ENCODE peak calls at places on chromosomes 12 and 14, in seven cellular contexts. One of them, this sample, is unnamed.

GRCh38 chr12:100458191-100458590 is 15.5 kb upstream of the NR1H4 start:
- DNase-seq in fibroblast of pulmonary artery: no peak
- DNase-seq in IMR-90: no peak
- DNase-seq in GM06990: no peak
- DNase-seq in CD8-positive, alpha-beta T cell: no peak
- DNase-seq in GM20000: no peak
- DNase-seq in cardiac fibroblast: no peak
- DNase-seq in this sample: no peak

GRCh38 chr12:106267535-106267934 is 19.7 kb upstream of the CKAP4 start:
- DNase-seq in fibroblast of pulmonary artery: no peak
- DNase-seq in IMR-90: no peak
- DNase-seq in GM06990: no peak
- DNase-seq in CD8-positive, alpha-beta T cell: no peak
- DNase-seq in GM20000: no peak
- DNase-seq in cardiac fibroblast: no peak
- DNase-seq in this sample: no peak

GRCh38 chr12:14691560-14691959 is 4.8 kb downstream of the GUCY2C start:
- DNase-seq in fibroblast of pulmonary artery: no peak
- DNase-seq in IMR-90: no peak
- DNase-seq in GM06990: no peak
- DNase-seq in CD8-positive, alpha-beta T cell: no peak
- DNase-seq in GM20000: no peak
- DNase-seq in cardiac fibroblast: no peak
- DNase-seq in this sample: no peak

GRCh38 chr14:100727565-100728240 is 1.0 kb downstream of the DLK1 start:
- DNase-seq in fibroblast of pulmonary artery: no peak
- DNase-seq in IMR-90: no peak
- DNase-seq in GM06990: no peak
- DNase-seq in CD8-positive, alpha-beta T cell: no peak
- DNase-seq in GM20000: no peak
- DNase-seq in cardiac fibroblast: no peak
- DNase-seq in this sample: no peak

GRCh38 chr14:93133476-93133875 is 17.8 kb upstream of the ITPK1 start:
- DNase-seq in fibroblast of pulmonary artery: peak; percentile 89
- DNase-seq in IMR-90: peak; percentile 33
- DNase-seq in GM06990: no peak
- DNase-seq in CD8-positive, alpha-beta T cell: no peak
- DNase-seq in GM20000: no peak
- DNase-seq in cardiac fibroblast: peak; percentile 83
- DNase-seq in this sample: no peak

GRCh38 chr12:20274008-20274407 is 94.3 kb upstream of the PDE3A start:
- DNase-seq in fibroblast of pulmonary artery: no peak
- DNase-seq in IMR-90: no peak
- DNase-seq in GM06990: no peak
- DNase-seq in CD8-positive, alpha-beta T cell: no peak
- DNase-seq in GM20000: no peak
- DNase-seq in cardiac fibroblast: no peak
- DNase-seq in this sample: no peak

GRCh38 chr12:11202811-11203210 is 16.1 kb upstream of the TAS2R42 start:
- DNase-seq in fibroblast of pulmonary artery: peak; percentile 11
- DNase-seq in IMR-90: no peak
- DNase-seq in GM06990: no peak
- DNase-seq in CD8-positive, alpha-beta T cell: no peak
- DNase-seq in GM20000: no peak
- DNase-seq in cardiac fibroblast: peak; percentile 32
- DNase-seq in this sample: no peak

GRCh38 chr12:113955109-113955970 is 10.8 kb downstream of the RBM19 start:
- DNase-seq in fibroblast of pulmonary artery: peak; percentile 31
- DNase-seq in IMR-90: peak; percentile 7
- DNase-seq in GM06990: no peak
- DNase-seq in CD8-positive, alpha-beta T cell: no peak
- DNase-seq in GM20000: no peak
- DNase-seq in cardiac fibroblast: peak; percentile 33
- DNase-seq in this sample: no peak

GRCh38 chr12:124567035-124567672 is at the start of gene NCOR2:
- DNase-seq in fibroblast of pulmonary artery: no peak
- DNase-seq in IMR-90: no peak
- DNase-seq in GM06990: peak; percentile 78
- DNase-seq in CD8-positive, alpha-beta T cell: peak; percentile 55
- DNase-seq in GM20000: peak; percentile 84
- DNase-seq in cardiac fibroblast: no peak
- DNase-seq in this sample: no peak

GRCh38 chr12:49428652-49429549 is 61.6 kb downstream of the SPATS2 start:
- DNase-seq in fibroblast of pulmonary artery: peak; percentile 83
- DNase-seq in IMR-90: peak; percentile 86
- DNase-seq in GM06990: peak; percentile 34
- DNase-seq in CD8-positive, alpha-beta T cell: no peak
- DNase-seq in GM20000: peak; percentile 34
- DNase-seq in cardiac fibroblast: peak; percentile 79
- DNase-seq in this sample: no peak

GRCh38 chr14:102026934-102027333 is 59.9 kb downstream of the HSP90AA1 start:
- DNase-seq in fibroblast of pulmonary artery: no peak
- DNase-seq in IMR-90: no peak
- DNase-seq in GM06990: no peak
- DNase-seq in CD8-positive, alpha-beta T cell: no peak
- DNase-seq in GM20000: no peak
- DNase-seq in cardiac fibroblast: no peak
- DNase-seq in this sample: no peak

GRCh38 chr14:21978184-21978998 is 304.8 kb upstream of the OR4E1 start:
- DNase-seq in fibroblast of pulmonary artery: peak; percentile 30
- DNase-seq in IMR-90: peak; percentile 15
- DNase-seq in GM06990: no peak
- DNase-seq in CD8-positive, alpha-beta T cell: peak; percentile 62
- DNase-seq in GM20000: peak; percentile 59
- DNase-seq in cardiac fibroblast: peak; percentile 15
- DNase-seq in this sample: no peak

GRCh38 chr12:118714051-118714460 is 267.3 kb upstream of the SRRM4 start:
- DNase-seq in fibroblast of pulmonary artery: no peak
- DNase-seq in IMR-90: no peak
- DNase-seq in GM06990: peak; percentile 9
- DNase-seq in CD8-positive, alpha-beta T cell: no peak
- DNase-seq in GM20000: peak; percentile 60
- DNase-seq in cardiac fibroblast: no peak
- DNase-seq in this sample: no peak

GRCh38 chr12:13864081-13864673 is 117.2 kb downstream of the GRIN2B start:
- DNase-seq in fibroblast of pulmonary artery: peak; percentile 73
- DNase-seq in IMR-90: peak; percentile 61
- DNase-seq in GM06990: peak; percentile 6
- DNase-seq in CD8-positive, alpha-beta T cell: peak; percentile 26
- DNase-seq in GM20000: peak; percentile 69
- DNase-seq in cardiac fibroblast: peak; percentile 65
- DNase-seq in this sample: no peak

GRCh38 chr14:36502558-36503508 is 17.2 kb downstream of the NKX2-1 start:
- DNase-seq in fibroblast of pulmonary artery: no peak
- DNase-seq in IMR-90: no peak
- DNase-seq in GM06990: no peak
- DNase-seq in CD8-positive, alpha-beta T cell: no peak
- DNase-seq in GM20000: no peak
- DNase-seq in cardiac fibroblast: no peak
- DNase-seq in this sample: no peak

GRCh38 chr14:59254911-59255545 is 66.6 kb downstream of the DAAM1 start:
- DNase-seq in fibroblast of pulmonary artery: peak; percentile 92
- DNase-seq in IMR-90: peak; percentile 30
- DNase-seq in GM06990: no peak
- DNase-seq in CD8-positive, alpha-beta T cell: no peak
- DNase-seq in GM20000: peak; percentile 11
- DNase-seq in cardiac fibroblast: peak; percentile 68
- DNase-seq in this sample: no peak

GRCh38 chr12:132765366-132765765 is 3.7 kb upstream of the ANKLE2 start:
- DNase-seq in fibroblast of pulmonary artery: no peak
- DNase-seq in IMR-90: no peak
- DNase-seq in GM06990: no peak
- DNase-seq in CD8-positive, alpha-beta T cell: no peak
- DNase-seq in GM20000: no peak
- DNase-seq in cardiac fibroblast: no peak
- DNase-seq in this sample: no peak

GRCh38 chr12:132766380-132767085 is 4.9 kb upstream of the ANKLE2 start:
- DNase-seq in fibroblast of pulmonary artery: peak; percentile 66
- DNase-seq in IMR-90: peak; percentile 27
- DNase-seq in GM06990: no peak
- DNase-seq in CD8-positive, alpha-beta T cell: no peak
- DNase-seq in GM20000: no peak
- DNase-seq in cardiac fibroblast: peak; percentile 66
- DNase-seq in this sample: no peak

GRCh38 chr12:132761032-132761910 is at the start of gene ANKLE2:
- DNase-seq in fibroblast of pulmonary artery: peak; percentile 61
- DNase-seq in IMR-90: peak; percentile 59
- DNase-seq in GM06990: peak; percentile 69
- DNase-seq in CD8-positive, alpha-beta T cell: peak; percentile 58
- DNase-seq in GM20000: peak; percentile 90
- DNase-seq in cardiac fibroblast: peak; percentile 84
- DNase-seq in this sample: peak; percentile 81

GRCh38 chr12:132764231-132764630 is 2.6 kb upstream of the ANKLE2 start:
- DNase-seq in fibroblast of pulmonary artery: no peak
- DNase-seq in IMR-90: no peak
- DNase-seq in GM06990: no peak
- DNase-seq in CD8-positive, alpha-beta T cell: no peak
- DNase-seq in GM20000: no peak
- DNase-seq in cardiac fibroblast: no peak
- DNase-seq in this sample: no peak

GRCh38 chr12:132761911-132762583 is 415 bp upstream of the ANKLE2 start:
- DNase-seq in fibroblast of pulmonary artery: peak; percentile 90
- DNase-seq in IMR-90: peak; percentile 87
- DNase-seq in GM06990: peak; percentile 92
- DNase-seq in CD8-positive, alpha-beta T cell: peak; percentile 87
- DNase-seq in GM20000: peak; percentile 99
- DNase-seq in cardiac fibroblast: peak; percentile 90
- DNase-seq in this sample: peak; percentile 87
- TF ChIP-seq CTCF in fibroblast of pulmonary artery: no peak
- TF ChIP-seq CTCF in IMR-90: peak; percentile 23
- TF ChIP-seq CTCF in GM06990: peak; percentile 31
- TF ChIP-seq CTCF in CD8-positive, alpha-beta T cell: no peak
- TF ChIP-seq CTCF in GM20000: no peak
- TF ChIP-seq CTCF in cardiac fibroblast: peak; percentile 7
- TF ChIP-seq CTCF in this sample: no peak

GRCh38 chr12:104990950-104991349 is 4.8 kb downstream of the NOPCHAP1 start:
- DNase-seq in fibroblast of pulmonary artery: no peak
- DNase-seq in IMR-90: no peak
- DNase-seq in GM06990: no peak
- DNase-seq in CD8-positive, alpha-beta T cell: no peak
- DNase-seq in GM20000: no peak
- DNase-seq in cardiac fibroblast: no peak
- DNase-seq in this sample: no peak

GRCh38 chr12:104986022-104986941 is at the start of gene NOPCHAP1:
- DNase-seq in fibroblast of pulmonary artery: peak; percentile 80
- DNase-seq in IMR-90: peak; percentile 75
- DNase-seq in GM06990: peak; percentile 86
- DNase-seq in CD8-positive, alpha-beta T cell: peak; percentile 82
- DNase-seq in GM20000: peak; percentile 94
- DNase-seq in cardiac fibroblast: peak; percentile 83
- DNase-seq in this sample: peak; percentile 94

GRCh38 chr12:104985206-104985605 is 910 bp upstream of the NOPCHAP1 start:
- DNase-seq in fibroblast of pulmonary artery: no peak
- DNase-seq in IMR-90: no peak
- DNase-seq in GM06990: no peak
- DNase-seq in CD8-positive, alpha-beta T cell: no peak
- DNase-seq in GM20000: no peak
- DNase-seq in cardiac fibroblast: no peak
- DNase-seq in this sample: no peak
- TF ChIP-seq CTCF in fibroblast of pulmonary artery: no peak
- TF ChIP-seq CTCF in IMR-90: no peak
- TF ChIP-seq CTCF in GM06990: peak; percentile 42
- TF ChIP-seq CTCF in CD8-positive, alpha-beta T cell: no peak
- TF ChIP-seq CTCF in GM20000: no peak
- TF ChIP-seq CTCF in cardiac fibroblast: no peak
- TF ChIP-seq CTCF in this sample: no peak

DNA sequence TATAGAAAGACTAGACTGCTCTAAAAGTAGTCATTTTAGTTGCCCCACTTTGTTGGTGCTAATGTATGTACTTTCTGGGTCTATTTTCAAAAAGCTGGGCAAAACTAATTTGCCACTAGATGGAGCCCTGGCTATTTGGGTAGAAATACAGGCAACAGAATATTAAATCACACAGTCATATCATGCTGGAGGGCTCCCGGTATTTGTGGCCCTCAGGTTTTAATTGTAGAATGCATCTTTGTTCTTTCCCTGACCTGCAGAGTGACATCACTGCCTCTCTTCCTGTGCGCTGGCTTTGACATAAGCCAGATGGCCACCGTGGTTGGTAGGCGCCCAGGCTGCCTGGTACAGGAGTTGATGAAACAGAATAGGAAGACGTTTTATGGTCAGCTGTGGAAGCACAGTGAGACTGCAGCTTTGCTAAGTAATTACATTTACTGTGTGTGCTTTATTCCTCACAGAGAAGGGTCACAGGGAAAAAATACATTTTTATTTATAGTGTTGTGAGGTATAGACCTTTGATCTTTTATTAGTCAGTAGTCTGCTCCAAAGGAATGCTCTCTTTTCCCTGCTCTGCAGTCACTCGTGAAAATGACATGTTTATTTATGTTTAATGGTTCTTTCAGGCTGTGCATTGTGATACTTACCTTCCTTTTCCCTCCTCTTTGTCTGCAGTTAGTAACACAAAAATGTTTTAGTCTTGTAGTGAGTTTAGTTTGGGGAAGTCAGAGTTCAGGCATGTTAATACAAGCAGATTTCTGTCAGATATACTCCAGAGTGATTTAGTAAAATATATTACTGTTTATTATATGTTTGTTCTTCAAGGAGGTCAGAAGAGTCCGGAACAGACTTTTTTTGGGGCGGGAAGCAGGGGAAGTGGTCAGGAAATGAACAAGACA is 28.4 kb downstream of the MSRB3 start:
- DNase-seq in fibroblast of pulmonary artery: peak; percentile 88
- DNase-seq in IMR-90: peak; percentile 75
- DNase-seq in GM06990: peak; percentile 20
- DNase-seq in CD8-positive, alpha-beta T cell: no peak
- DNase-seq in GM20000: no peak
- DNase-seq in cardiac fibroblast: peak; percentile 87
- DNase-seq in this sample: no peak
- TF ChIP-seq CTCF in fibroblast of pulmonary artery: peak; percentile 81
- TF ChIP-seq CTCF in IMR-90: peak; percentile 72
- TF ChIP-seq CTCF in GM06990: peak; percentile 66
- TF ChIP-seq CTCF in CD8-positive, alpha-beta T cell: no peak
- TF ChIP-seq CTCF in GM20000: peak; percentile 45
- TF ChIP-seq CTCF in cardiac fibroblast: peak; percentile 71
- TF ChIP-seq CTCF in this sample: no peak

DNA sequence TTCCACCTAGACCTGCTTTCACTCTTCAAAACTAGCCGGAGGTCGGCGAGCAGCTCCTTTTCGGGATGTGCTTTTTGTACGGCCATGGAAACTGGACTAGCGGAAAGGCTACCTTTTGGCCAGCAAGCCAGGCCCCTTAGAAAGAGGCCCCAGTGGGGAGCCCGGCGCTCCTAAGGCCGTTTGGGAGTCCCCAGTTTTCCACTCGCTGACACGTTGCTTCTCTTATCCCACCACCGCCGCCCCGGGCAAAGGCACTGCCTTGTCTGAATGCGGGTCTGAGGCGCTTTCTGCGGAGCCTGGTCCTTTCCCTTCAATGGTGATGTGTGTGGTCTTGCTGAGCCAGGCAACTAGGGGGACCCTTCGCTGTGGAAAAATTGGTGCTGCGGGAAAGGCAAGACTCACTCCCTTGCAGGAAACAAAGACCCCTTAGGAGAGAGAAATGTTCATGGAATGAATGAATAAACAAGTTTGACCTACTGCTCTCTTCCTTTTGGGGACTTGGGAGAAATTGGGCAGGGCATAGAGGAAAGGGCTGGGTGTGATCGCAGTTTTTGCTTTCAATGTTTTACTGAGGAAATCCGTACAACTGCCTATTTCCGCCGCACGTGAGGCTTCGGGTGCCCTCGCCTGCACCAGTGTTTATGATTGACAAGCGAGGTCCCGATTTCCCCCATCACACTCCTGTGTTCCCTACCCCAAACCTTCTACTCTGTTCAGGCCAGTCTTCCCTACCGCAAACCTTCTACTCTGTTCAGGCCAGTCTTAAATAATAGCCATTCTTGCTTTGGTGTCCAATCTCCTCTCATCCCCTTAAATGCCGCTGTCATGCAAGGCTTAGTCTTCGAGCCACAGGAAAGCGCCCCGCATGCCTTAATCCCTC is 970 bp upstream of the SLC38A2 start:
- DNase-seq in fibroblast of pulmonary artery: peak; percentile 65
- DNase-seq in IMR-90: peak; percentile 68
- DNase-seq in GM06990: peak; percentile 42
- DNase-seq in CD8-positive, alpha-beta T cell: peak; percentile 35
- DNase-seq in GM20000: peak; percentile 38
- DNase-seq in cardiac fibroblast: peak; percentile 62
- DNase-seq in this sample: peak; percentile 85
- TF ChIP-seq CTCF in fibroblast of pulmonary artery: peak; percentile 29
- TF ChIP-seq CTCF in IMR-90: peak; percentile 35
- TF ChIP-seq CTCF in GM06990: no peak
- TF ChIP-seq CTCF in CD8-positive, alpha-beta T cell: no peak
- TF ChIP-seq CTCF in GM20000: no peak
- TF ChIP-seq CTCF in cardiac fibroblast: peak; percentile 14
- TF ChIP-seq CTCF in this sample: no peak